ENCODE peak calls at places on chromosomes 1 and 21, in four cellular contexts. One of them, this sample, is unnamed.

GRCh38 chr1:57162607-57163235 is 196.9 kb upstream of the C8B start:
- DNase-seq in NCI-H748 treated with DMSO at 0.1 percent for 48 hours: no peak
- DNase-seq in upper lobe of right lung: no peak
- DNase-seq in dermis blood vessel endothelial cell: no peak
- DNase-seq in this sample: no peak

GRCh38 chr1:89167590-89168215 is 8.1 kb downstream of the GBP7 start:
- DNase-seq in NCI-H748 treated with DMSO at 0.1 percent for 48 hours: no peak
- DNase-seq in upper lobe of right lung: no peak
- DNase-seq in dermis blood vessel endothelial cell: no peak
- DNase-seq in this sample: no peak

GRCh38 chr1:10186453-10187319 is 23.7 kb upstream of the KIF1B start:
- DNase-seq in NCI-H748 treated with DMSO at 0.1 percent for 48 hours: no peak
- DNase-seq in upper lobe of right lung: no peak
- DNase-seq in dermis blood vessel endothelial cell: no peak
- DNase-seq in this sample: no peak

GRCh38 chr21:46347791-46348381 is 23.9 kb downstream of the PCNT start:
- DNase-seq in NCI-H748 treated with DMSO at 0.1 percent for 48 hours: no peak
- DNase-seq in upper lobe of right lung: no peak
- DNase-seq in dermis blood vessel endothelial cell: no peak
- DNase-seq in this sample: peak; percentile 80

GRCh38 chr1:204331847-204332487 is 27.8 kb downstream of the PLEKHA6 start:
- DNase-seq in NCI-H748 treated with DMSO at 0.1 percent for 48 hours: no peak
- DNase-seq in upper lobe of right lung: no peak
- DNase-seq in dermis blood vessel endothelial cell: no peak
- DNase-seq in this sample: no peak

GRCh38 chr1:31932491-31933316 is 5.5 kb downstream of the PTP4A2 start:
- DNase-seq in NCI-H748 treated with DMSO at 0.1 percent for 48 hours: no peak
- DNase-seq in upper lobe of right lung: no peak
- DNase-seq in dermis blood vessel endothelial cell: peak; percentile 82
- DNase-seq in this sample: no peak

GRCh38 chr1:221011145-221011544 is 131.9 kb downstream of the HLX start:
- DNase-seq in NCI-H748 treated with DMSO at 0.1 percent for 48 hours: no peak
- DNase-seq in upper lobe of right lung: no peak
- DNase-seq in dermis blood vessel endothelial cell: no peak
- DNase-seq in this sample: no peak

GRCh38 chr1:35845766-35846165 is 37.2 kb upstream of the AGO1 start:
- DNase-seq in NCI-H748 treated with DMSO at 0.1 percent for 48 hours: no peak
- DNase-seq in upper lobe of right lung: no peak
- DNase-seq in dermis blood vessel endothelial cell: no peak
- DNase-seq in this sample: peak; percentile 45

GRCh38 chr1:234977891-234978396 is 150.7 kb downstream of the TOMM20 start:
- DNase-seq in NCI-H748 treated with DMSO at 0.1 percent for 48 hours: peak; percentile 33
- DNase-seq in upper lobe of right lung: no peak
- DNase-seq in dermis blood vessel endothelial cell: peak; percentile 73
- DNase-seq in this sample: no peak

GRCh38 chr1:31166462-31166861 is 73.2 kb downstream of the NKAIN1 start:
- DNase-seq in NCI-H748 treated with DMSO at 0.1 percent for 48 hours: no peak
- DNase-seq in upper lobe of right lung: no peak
- DNase-seq in dermis blood vessel endothelial cell: no peak
- DNase-seq in this sample: no peak

GRCh38 chr1:201791051-201791774 is 37.7 kb upstream of the IPO9 start:
- DNase-seq in NCI-H748 treated with DMSO at 0.1 percent for 48 hours: no peak
- DNase-seq in upper lobe of right lung: no peak
- DNase-seq in dermis blood vessel endothelial cell: peak; percentile 86
- DNase-seq in this sample: no peak

GRCh38 chr1:95640746-95641145 is 406.7 kb downstream of the RWDD3 start:
- DNase-seq in NCI-H748 treated with DMSO at 0.1 percent for 48 hours: peak; percentile 67
- DNase-seq in upper lobe of right lung: no peak
- DNase-seq in dermis blood vessel endothelial cell: peak; percentile 10
- DNase-seq in this sample: no peak

GRCh38 chr1:204894031-204894430 is 23.4 kb downstream of the NFASC start:
- DNase-seq in NCI-H748 treated with DMSO at 0.1 percent for 48 hours: no peak
- DNase-seq in upper lobe of right lung: no peak
- DNase-seq in dermis blood vessel endothelial cell: no peak
- DNase-seq in this sample: no peak

GRCh38 chr1:14083706-14084105 is 383.7 kb downstream of the PRDM2 start:
- DNase-seq in NCI-H748 treated with DMSO at 0.1 percent for 48 hours: no peak
- DNase-seq in upper lobe of right lung: no peak
- DNase-seq in dermis blood vessel endothelial cell: no peak
- DNase-seq in this sample: no peak

GRCh38 chr1:36807262-36807661 is 227.1 kb downstream of the GRIK3 start:
- DNase-seq in NCI-H748 treated with DMSO at 0.1 percent for 48 hours: no peak
- DNase-seq in upper lobe of right lung: no peak
- DNase-seq in dermis blood vessel endothelial cell: peak; percentile 29
- DNase-seq in this sample: no peak

GRCh38 chr1:23097316-23097715 is 71.3 kb downstream of the LUZP1 start:
- DNase-seq in NCI-H748 treated with DMSO at 0.1 percent for 48 hours: no peak
- DNase-seq in upper lobe of right lung: no peak
- DNase-seq in dermis blood vessel endothelial cell: no peak
- DNase-seq in this sample: no peak

GRCh38 chr1:227776277-227776676 is 39.2 kb upstream of the PRSS38 start:
- DNase-seq in NCI-H748 treated with DMSO at 0.1 percent for 48 hours: no peak
- DNase-seq in upper lobe of right lung: peak; percentile 23
- DNase-seq in dermis blood vessel endothelial cell: peak; percentile 70
- DNase-seq in this sample: no peak

GRCh38 chr1:186188004-186188539 is 187.0 kb downstream of the TPR start:
- DNase-seq in NCI-H748 treated with DMSO at 0.1 percent for 48 hours: no peak
- DNase-seq in upper lobe of right lung: no peak
- DNase-seq in dermis blood vessel endothelial cell: peak; percentile 66
- DNase-seq in this sample: no peak

GRCh38 chr1:34163792-34164509 is 1.1 kb downstream of the CSMD2 start:
- DNase-seq in NCI-H748 treated with DMSO at 0.1 percent for 48 hours: peak; percentile 10
- DNase-seq in upper lobe of right lung: no peak
- DNase-seq in dermis blood vessel endothelial cell: peak; percentile 4
- DNase-seq in this sample: peak; percentile 28

GRCh38 chr1:13965770-13966398 is 265.9 kb downstream of the PRDM2 start:
- DNase-seq in NCI-H748 treated with DMSO at 0.1 percent for 48 hours: peak; percentile 66
- DNase-seq in upper lobe of right lung: no peak
- DNase-seq in dermis blood vessel endothelial cell: peak; percentile 49
- DNase-seq in this sample: peak; percentile 58

GRCh38 chr1:205301220-205301821 is 20.2 kb downstream of the NUAK2 start:
- DNase-seq in NCI-H748 treated with DMSO at 0.1 percent for 48 hours: no peak
- DNase-seq in upper lobe of right lung: peak; percentile 95
- DNase-seq in dermis blood vessel endothelial cell: peak; percentile 83
- DNase-seq in this sample: peak; percentile 48

GRCh38 chr1:99170516-99170915 is 93.8 kb upstream of the PLPPR4 start:
- DNase-seq in NCI-H748 treated with DMSO at 0.1 percent for 48 hours: no peak
- DNase-seq in upper lobe of right lung: no peak
- DNase-seq in dermis blood vessel endothelial cell: no peak
- DNase-seq in this sample: no peak

GRCh38 chr1:15803380-15803779 is 4.1 kb downstream of the UQCRHL start:
- DNase-seq in NCI-H748 treated with DMSO at 0.1 percent for 48 hours: no peak
- DNase-seq in upper lobe of right lung: no peak
- DNase-seq in dermis blood vessel endothelial cell: peak; percentile 70
- DNase-seq in this sample: no peak

GRCh38 chr1:224431726-224432125 is 2.9 kb downstream of the WDR26 start:
- DNase-seq in NCI-H748 treated with DMSO at 0.1 percent for 48 hours: no peak
- DNase-seq in upper lobe of right lung: no peak
- DNase-seq in dermis blood vessel endothelial cell: no peak
- DNase-seq in this sample: no peak

GRCh38 chr1:116769561-116769977 is 15.3 kb downstream of the CD2 start:
- DNase-seq in NCI-H748 treated with DMSO at 0.1 percent for 48 hours: no peak
- DNase-seq in upper lobe of right lung: no peak
- DNase-seq in dermis blood vessel endothelial cell: peak; percentile 32
- DNase-seq in this sample: no peak

GRCh38 chr1:189656628-189657027 is 821.0 kb downstream of the BRINP3 start:
- DNase-seq in NCI-H748 treated with DMSO at 0.1 percent for 48 hours: no peak
- DNase-seq in upper lobe of right lung: no peak
- DNase-seq in dermis blood vessel endothelial cell: no peak
- DNase-seq in this sample: no peak

GRCh38 chr1:218537131-218537904 is 192.2 kb downstream of the TGFB2 start:
- DNase-seq in NCI-H748 treated with DMSO at 0.1 percent for 48 hours: no peak
- DNase-seq in upper lobe of right lung: no peak
- DNase-seq in dermis blood vessel endothelial cell: no peak
- DNase-seq in this sample: no peak

GRCh38 chr1:183411091-183411490 is 7.1 kb downstream of the NMNAT2 start:
- DNase-seq in NCI-H748 treated with DMSO at 0.1 percent for 48 hours: no peak
- DNase-seq in upper lobe of right lung: no peak
- DNase-seq in dermis blood vessel endothelial cell: no peak
- DNase-seq in this sample: no peak

This sample was measured in adrenal gland.